ENCODE peak calls at places on chromosomes 1 and 21, in eight cellular contexts. F is ovary, W is A549, X is HepG2, B is suprapubic skin, P is esophagus muscularis mucosa, E is upper lobe of left lung, T is SK-N-SH. D is an unnamed sample.

GRCh38 chr1:61116421-61116820 is 34.1 kb downstream of the NFIA start:
- DNase-seq in F (no peak), W (no peak), X (no peak), B (no peak), P (no peak), E (no peak), T (no peak), D (no peak)

GRCh38 chr1:56462209-56462608 is 117.2 kb downstream of the PLPP3 start:
- DNase-seq in F (no peak), W (no peak), X (no peak), B (no peak), P (no peak), E (no peak), T (no peak), D (no peak)

GRCh38 chr1:36450919-36451305 is 661 bp upstream of the OSCP1 start:
- DNase-seq in F (no peak), W (no peak), X (no peak), B (no peak), P (no peak), E (no peak), T (peak), D (no peak)

GRCh38 chr1:119686661-119687060 is 25.1 kb upstream of the PHGDH start:
- DNase-seq in F (no peak), W (no peak), X (no peak), B (no peak), P (no peak), E (no peak), T (no peak), D (no peak)

GRCh38 chr1:75471245-75471644 is 139.7 kb downstream of the SLC44A5 start:
- DNase-seq in F (no peak), W (no peak), X (no peak), B (no peak), P (no peak), E (no peak), T (no peak), D (no peak)

GRCh38 chr1:15578921-15579682 is 5.7 kb downstream of the AGMAT start:
- DNase-seq in F (no peak), W (no peak), X (no peak), B (no peak), P (no peak), E (no peak), T (no peak), D (no peak)

GRCh38 chr1:33300673-33301072 is 20.2 kb downstream of the A3GALT2 start:
- DNase-seq in F (peak), W (no peak), X (no peak), B (peak), P (no peak), E (no peak), T (no peak), D (peak)

GRCh38 chr21:42093991-42094417 is 22.9 kb downstream of the UMODL1 start:
- DNase-seq in F (no peak), W (peak), X (peak), B (peak), P (no peak), E (no peak), T (no peak), D (no peak)

GRCh38 chr1:56099766-56100165 is 479.6 kb downstream of the PLPP3 start:
- DNase-seq in F (no peak), W (no peak), X (no peak), B (no peak), P (no peak), E (no peak), T (no peak), D (no peak)

GRCh38 chr21:14977814-14978213 is 87.0 kb downstream of the NRIP1 start:
- DNase-seq in F (no peak), W (no peak), X (no peak), B (no peak), P (no peak), E (no peak), T (no peak), D (no peak)

GRCh38 chr1:55051169-55051568 is 11.8 kb downstream of the PCSK9 start:
- DNase-seq in F (no peak), W (no peak), X (no peak), B (no peak), P (no peak), E (no peak), T (no peak), D (no peak)

GRCh38 chr21:29638761-29639327 is 301.0 kb downstream of the GRIK1 start:
- DNase-seq in F (no peak), W (no peak), X (no peak), B (no peak), P (no peak), E (no peak), T (no peak), D (no peak)

GRCh38 chr1:10819198-10819901 is 22.9 kb upstream of the CASZ1 start:
- DNase-seq in F (no peak), W (no peak), X (no peak), B (no peak), P (no peak), E (no peak), T (no peak), D (no peak)

GRCh38 chr1:59478822-59479221 is 181.9 kb downstream of the FGGY start:
- DNase-seq in F (no peak), W (no peak), X (no peak), B (no peak), P (no peak), E (no peak), T (no peak), D (no peak)

GRCh38 chr1:59045137-59045536 is 251.8 kb upstream of the FGGY start:
- DNase-seq in F (no peak), W (no peak), X (no peak), B (no peak), P (no peak), E (no peak), T (no peak), D (no peak)

GRCh38 chr1:2481885-2482284 is 5.8 kb downstream of the PLCH2 start:
- DNase-seq in F (no peak), W (no peak), X (no peak), B (no peak), P (no peak), E (no peak), T (peak), D (peak)

GRCh38 chr1:2479618-2480017 is 3.5 kb downstream of the PLCH2 start:
- DNase-seq in F (no peak), W (no peak), X (no peak), B (no peak), P (no peak), E (no peak), T (no peak), D (no peak)

GRCh38 chr1:2479186-2479585 is 3.1 kb downstream of the PLCH2 start:
- DNase-seq in F (no peak), W (no peak), X (no peak), B (no peak), P (no peak), E (no peak), T (no peak), D (no peak)

GRCh38 chr1:2480986-2481364 is 4.9 kb downstream of the PLCH2 start:
- DNase-seq in F (no peak), W (no peak), X (no peak), B (no peak), P (no peak), E (no peak), T (peak), D (peak)

DNA sequence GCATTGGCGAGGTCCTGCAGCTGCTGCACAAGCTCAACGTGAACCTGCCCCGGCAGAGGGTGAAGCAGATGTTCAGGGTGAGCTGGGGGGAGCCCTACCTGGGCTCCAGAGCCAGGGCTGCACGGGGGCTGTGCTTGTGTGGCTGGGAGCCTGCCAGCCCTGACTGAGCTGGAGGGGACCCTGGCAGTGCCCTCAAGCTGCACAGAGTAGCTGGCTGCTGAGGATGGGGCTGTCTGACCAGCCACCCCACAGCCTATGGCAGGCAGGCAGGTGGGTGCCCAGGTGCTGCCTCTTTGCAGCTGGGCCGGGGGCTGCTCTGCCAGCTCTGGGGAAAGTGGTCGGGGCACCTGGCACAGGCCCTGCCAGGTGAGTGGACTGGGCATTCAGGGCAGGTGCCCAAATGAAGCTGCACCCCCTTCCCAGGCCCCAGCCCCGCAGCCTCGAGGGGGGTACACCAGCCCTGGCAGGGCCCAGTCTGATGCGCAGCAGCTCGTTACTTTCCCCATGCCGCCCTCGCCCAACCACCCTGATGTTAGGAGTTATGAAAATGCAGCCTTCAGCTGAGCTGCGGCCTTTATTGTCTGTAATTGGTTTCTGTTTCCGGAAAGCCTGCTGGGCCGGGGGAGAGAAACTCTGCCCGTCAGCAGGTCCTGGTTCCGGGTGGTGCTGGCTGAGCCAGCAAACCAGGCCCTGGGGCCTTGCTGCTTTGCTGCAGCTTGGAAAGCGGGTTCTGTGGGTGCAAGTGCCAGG is 4.3 kb downstream of the PLCH2 start:
- DNase-seq in F (no peak), W (no peak), X (no peak), B (no peak), P (no peak), E (no peak), T (peak), D (no peak)
- TF ChIP-seq EP300 in F (no peak), W (no peak), X (no peak), B (no peak), P (no peak), E (no peak), T (no peak), D (no peak)

GRCh38 chr1:111834956-111835355 is 79.3 kb downstream of the DDX20 start:
- DNase-seq in F (no peak), W (no peak), X (no peak), B (no peak), P (no peak), E (no peak), T (no peak), D (no peak)

GRCh38 chr1:111831153-111831552 is 75.5 kb downstream of the DDX20 start:
- DNase-seq in F (no peak), W (no peak), X (no peak), B (no peak), P (no peak), E (no peak), T (no peak), D (no peak)

GRCh38 chr1:111832521-111833155 is 76.9 kb downstream of the DDX20 start:
- DNase-seq in F (no peak), W (no peak), X (no peak), B (no peak), P (no peak), E (no peak), T (no peak), D (no peak)

GRCh38 chr1:111836111-111836510 is 80.4 kb downstream of the DDX20 start:
- DNase-seq in F (no peak), W (no peak), X (no peak), B (no peak), P (no peak), E (no peak), T (no peak), D (no peak)

DNA sequence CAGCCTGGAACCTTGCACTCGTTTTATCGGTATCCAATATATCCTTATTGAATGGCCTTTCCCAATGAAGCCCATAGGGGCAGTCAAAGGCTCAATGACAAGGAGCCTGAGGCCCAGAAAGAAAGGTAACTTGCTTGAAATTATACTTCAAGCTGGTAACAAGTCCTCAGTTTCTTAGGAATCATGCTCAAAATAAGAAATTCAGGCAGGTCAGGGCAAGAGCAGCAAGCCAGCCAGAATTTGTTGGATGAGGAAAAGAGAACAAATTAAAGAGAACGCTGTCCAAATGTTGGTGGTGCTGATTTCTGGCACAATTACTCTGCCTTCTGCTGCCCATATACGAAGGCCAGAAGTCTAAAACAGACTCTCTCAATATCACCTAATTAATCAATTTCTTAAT is 77.6 kb downstream of the DDX20 start:
- DNase-seq in F (no peak), W (no peak), X (no peak), B (no peak), P (no peak), E (no peak), T (no peak), D (no peak)
- TF ChIP-seq EP300 in F (no peak), W (no peak), X (no peak), B (no peak), P (no peak), E (no peak), T (no peak), D (no peak)

DNA sequence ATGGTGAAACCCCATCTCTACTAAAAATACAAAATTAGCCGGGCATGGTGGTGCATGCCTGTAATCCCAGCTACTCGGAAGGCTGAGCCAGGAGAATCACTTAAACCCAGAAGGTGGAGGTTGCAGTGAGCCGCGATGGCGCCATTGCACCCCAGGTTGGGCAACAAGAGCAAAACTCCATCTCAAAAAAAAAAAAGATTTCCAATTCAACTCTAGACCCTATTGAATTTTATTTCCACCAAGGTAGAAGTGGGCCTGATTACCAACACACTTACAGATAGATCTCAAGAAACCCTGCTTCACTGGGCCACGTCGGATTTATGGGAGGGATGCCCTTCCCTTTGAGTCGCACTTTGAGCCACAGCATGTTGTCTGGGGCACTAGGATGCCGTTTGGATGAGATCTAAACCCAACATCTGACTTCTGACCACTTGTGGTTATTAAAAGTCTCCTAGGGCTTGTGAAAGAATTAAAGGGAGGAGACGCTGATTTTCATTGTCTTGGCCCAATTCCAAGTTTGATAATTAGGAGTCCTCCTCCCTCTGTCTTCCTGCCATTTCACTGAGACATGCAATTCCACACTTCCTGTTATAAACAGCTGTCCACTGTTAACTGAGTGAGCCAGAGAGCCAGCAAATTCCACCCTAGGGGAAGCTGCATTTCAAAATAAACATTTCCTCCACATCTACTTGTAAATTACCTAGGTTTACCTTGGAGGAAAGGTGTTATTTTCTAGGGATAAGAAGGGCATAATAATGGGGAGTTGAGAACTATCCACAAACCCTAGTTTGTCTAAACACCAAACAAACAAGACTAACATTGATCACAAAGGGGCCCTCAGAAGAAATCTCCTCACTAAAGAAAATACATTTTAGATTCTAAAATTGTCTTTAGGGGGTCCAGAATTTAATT is 5.2 kb upstream of the RERE start:
- DNase-seq in F (no peak), W (no peak), X (peak), B (peak), P (no peak), E (no peak), T (peak), D (peak)
- TF ChIP-seq EP300 in F (no peak), W (no peak), X (no peak), B (no peak), P (no peak), E (no peak), T (peak), D (no peak)

DNA sequence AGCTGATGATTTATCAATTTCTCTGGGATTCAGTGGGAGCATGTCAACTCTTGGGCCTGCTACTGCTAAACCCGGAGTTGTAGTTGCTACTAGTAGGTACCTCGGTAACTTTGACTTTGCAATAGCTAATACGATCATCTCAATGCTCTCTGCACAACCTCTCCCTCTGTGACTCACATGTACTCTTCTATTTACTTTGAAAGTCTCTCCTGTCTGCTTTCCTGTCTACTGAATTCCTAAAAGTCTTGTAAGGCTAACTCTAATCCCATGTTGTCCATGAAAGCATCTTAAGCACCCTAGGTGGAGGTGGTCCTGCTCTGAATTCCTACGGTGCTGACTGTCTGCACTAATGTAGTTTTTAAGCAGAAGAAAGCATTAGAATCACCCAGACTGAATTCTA is 29.3 kb downstream of the SLC9C2 start:
- DNase-seq in F (no peak), W (peak), X (no peak), B (no peak), P (no peak), E (no peak), T (no peak), D (no peak)
- TF ChIP-seq EP300 in F (no peak), W (no peak), X (no peak), B (no peak), P (no peak), E (no peak), T (no peak), D (no peak)

DNA sequence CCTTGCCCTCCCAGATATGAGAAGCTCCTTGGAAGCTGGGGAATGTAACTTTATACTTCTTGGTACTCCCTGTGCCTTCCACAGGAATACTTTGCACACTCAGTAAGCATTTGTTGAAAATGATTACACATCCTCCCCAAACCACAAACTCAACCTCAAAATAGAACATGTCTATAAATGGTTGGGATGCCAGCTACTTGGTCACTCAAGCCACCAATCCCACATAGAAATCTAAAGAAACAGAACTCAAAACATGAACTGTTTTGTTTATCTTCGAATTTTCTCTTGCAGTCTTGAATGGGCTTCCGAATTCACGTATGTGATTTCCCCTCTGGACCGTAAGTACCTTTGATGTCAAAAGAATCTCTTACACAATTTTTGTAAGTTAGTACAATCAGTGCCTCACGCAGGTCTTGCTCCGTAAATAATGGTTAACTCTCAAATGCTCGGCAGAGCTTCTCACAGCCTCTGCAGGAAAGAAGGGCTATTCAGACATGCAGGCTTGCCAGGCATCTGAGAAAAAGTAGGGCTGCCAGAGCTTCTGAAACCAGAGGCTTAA is 26.9 kb downstream of the SORT1 start:
- DNase-seq in F (no peak), W (no peak), X (peak), B (no peak), P (no peak), E (no peak), T (no peak), D (no peak)
- TF ChIP-seq EP300 in F (no peak), W (no peak), X (no peak), B (peak), P (peak), E (no peak), T (peak), D (peak)

D was measured in stomach.